ENCODE peak calls at places on chromosome 19, in five cellular contexts. One of them, this sample, is unnamed.

GRCh38 chr19:19422156-19422555 is 16.7 kb downstream of the GATAD2A start:
- DNase-seq in uterus: no peak
- DNase-seq in AG04450: no peak
- DNase-seq in adrenal gland: no peak
- DNase-seq in progenitor cell of endocrine pancreas: no peak
- DNase-seq in this sample: no peak

GRCh38 chr19:9986787-9987281 is 23.5 kb downstream of the COL5A3 start:
- DNase-seq in uterus: peak; percentile 37
- DNase-seq in AG04450: no peak
- DNase-seq in adrenal gland: no peak
- DNase-seq in progenitor cell of endocrine pancreas: no peak
- DNase-seq in this sample: no peak

GRCh38 chr19:30062331-30063183 is 120.5 kb downstream of the URI1 start:
- DNase-seq in uterus: no peak
- DNase-seq in AG04450: no peak
- DNase-seq in adrenal gland: no peak
- DNase-seq in progenitor cell of endocrine pancreas: no peak
- DNase-seq in this sample: no peak

GRCh38 chr19:16111909-16112752 is 442 bp downstream of the RAB8A start:
- DNase-seq in uterus: no peak
- DNase-seq in AG04450: no peak
- DNase-seq in adrenal gland: peak; percentile 57
- DNase-seq in progenitor cell of endocrine pancreas: no peak
- DNase-seq in this sample: no peak

GRCh38 chr19:3451451-3451866 is 28.9 kb downstream of the SMIM24 start:
- DNase-seq in uterus: no peak
- DNase-seq in AG04450: no peak
- DNase-seq in adrenal gland: peak; percentile 73
- DNase-seq in progenitor cell of endocrine pancreas: no peak
- DNase-seq in this sample: no peak

GRCh38 chr19:18013621-18014111 is 5.7 kb downstream of the ARRDC2 start:
- DNase-seq in uterus: no peak
- DNase-seq in AG04450: no peak
- DNase-seq in adrenal gland: peak; percentile 56
- DNase-seq in progenitor cell of endocrine pancreas: no peak
- DNase-seq in this sample: no peak

GRCh38 chr19:16385821-16386220 is 61.2 kb downstream of the KLF2 start:
- DNase-seq in uterus: no peak
- DNase-seq in AG04450: no peak
- DNase-seq in adrenal gland: no peak
- DNase-seq in progenitor cell of endocrine pancreas: no peak
- DNase-seq in this sample: no peak

GRCh38 chr19:47661571-47661970 is 51.7 kb upstream of the EHD2 start:
- DNase-seq in uterus: no peak
- DNase-seq in AG04450: no peak
- DNase-seq in adrenal gland: no peak
- DNase-seq in progenitor cell of endocrine pancreas: no peak
- DNase-seq in this sample: no peak

GRCh38 chr19:15836345-15836594 is 20.8 kb upstream of the OR10H1 start:
- DNase-seq in uterus: peak; percentile 50
- DNase-seq in AG04450: no peak
- DNase-seq in adrenal gland: no peak
- DNase-seq in progenitor cell of endocrine pancreas: no peak
- DNase-seq in this sample: no peak

GRCh38 chr19:49591731-49592485 is 926 bp downstream of the PRR12 start:
- DNase-seq in uterus: peak; percentile 51
- DNase-seq in AG04450: no peak
- DNase-seq in adrenal gland: peak; percentile 45
- DNase-seq in progenitor cell of endocrine pancreas: no peak
- DNase-seq in this sample: peak; percentile 65

GRCh38 chr19:49588370-49589122 is 2.4 kb upstream of the PRR12 start:
- DNase-seq in uterus: no peak
- DNase-seq in AG04450: no peak
- DNase-seq in adrenal gland: no peak
- DNase-seq in progenitor cell of endocrine pancreas: no peak
- DNase-seq in this sample: no peak

GRCh38 chr19:49590971-49591730 is at the start of gene PRR12:
- DNase-seq in uterus: peak; percentile 72
- DNase-seq in AG04450: peak; percentile 32
- DNase-seq in adrenal gland: peak; percentile 60
- DNase-seq in progenitor cell of endocrine pancreas: peak; percentile 49
- DNase-seq in this sample: peak; percentile 73

GRCh38 chr19:49589391-49589790 is 1.6 kb upstream of the PRR12 start:
- DNase-seq in uterus: no peak
- DNase-seq in AG04450: no peak
- DNase-seq in adrenal gland: no peak
- DNase-seq in progenitor cell of endocrine pancreas: no peak
- DNase-seq in this sample: no peak

GRCh38 chr19:49590071-49590970 is 661 bp upstream of the PRR12 start:
- DNase-seq in uterus: peak; percentile 95
- DNase-seq in AG04450: peak; percentile 88
- DNase-seq in adrenal gland: peak; percentile 98
- DNase-seq in progenitor cell of endocrine pancreas: peak; percentile 93
- DNase-seq in this sample: peak; percentile 99
- TF ChIP-seq CTCF in uterus: no peak
- TF ChIP-seq CTCF in AG04450: peak; percentile 3
- TF ChIP-seq CTCF in adrenal gland: no peak
- TF ChIP-seq CTCF in progenitor cell of endocrine pancreas: peak; percentile 14
- TF ChIP-seq CTCF in this sample: no peak

GRCh38 chr19:38440592-38440991 is 7.1 kb downstream of the RYR1 start:
- DNase-seq in uterus: no peak
- DNase-seq in AG04450: no peak
- DNase-seq in adrenal gland: no peak
- DNase-seq in progenitor cell of endocrine pancreas: no peak
- DNase-seq in this sample: no peak

GRCh38 chr19:38442736-38443135 is 9.2 kb downstream of the RYR1 start:
- DNase-seq in uterus: no peak
- DNase-seq in AG04450: no peak
- DNase-seq in adrenal gland: no peak
- DNase-seq in progenitor cell of endocrine pancreas: no peak
- DNase-seq in this sample: no peak

GRCh38 chr19:38444026-38444425 is 10.5 kb downstream of the RYR1 start:
- DNase-seq in uterus: no peak
- DNase-seq in AG04450: no peak
- DNase-seq in adrenal gland: no peak
- DNase-seq in progenitor cell of endocrine pancreas: no peak
- DNase-seq in this sample: no peak

GRCh38 chr19:38443458-38444001 is 10.0 kb downstream of the RYR1 start:
- DNase-seq in uterus: no peak
- DNase-seq in AG04450: no peak
- DNase-seq in adrenal gland: no peak
- DNase-seq in progenitor cell of endocrine pancreas: no peak
- DNase-seq in this sample: no peak

GRCh38 chr19:38441660-38442348 is 8.3 kb downstream of the RYR1 start:
- DNase-seq in uterus: no peak
- DNase-seq in AG04450: no peak
- DNase-seq in adrenal gland: no peak
- DNase-seq in progenitor cell of endocrine pancreas: no peak
- DNase-seq in this sample: peak; percentile 6
- TF ChIP-seq CTCF in uterus: no peak
- TF ChIP-seq CTCF in AG04450: peak; percentile 8
- TF ChIP-seq CTCF in adrenal gland: no peak
- TF ChIP-seq CTCF in progenitor cell of endocrine pancreas: peak; percentile 16
- TF ChIP-seq CTCF in this sample: no peak

GRCh38 chr19:37975071-37975470 is 68.1 kb downstream of the SIPA1L3 start:
- DNase-seq in uterus: no peak
- DNase-seq in AG04450: no peak
- DNase-seq in adrenal gland: peak; percentile 13
- DNase-seq in progenitor cell of endocrine pancreas: no peak
- DNase-seq in this sample: no peak
- TF ChIP-seq CTCF in uterus: no peak
- TF ChIP-seq CTCF in AG04450: no peak
- TF ChIP-seq CTCF in adrenal gland: no peak
- TF ChIP-seq CTCF in progenitor cell of endocrine pancreas: no peak
- TF ChIP-seq CTCF in this sample: no peak

GRCh38 chr19:44939668-44940067 is 2.4 kb upstream of the APOC4 start:
- DNase-seq in uterus: no peak
- DNase-seq in AG04450: no peak
- DNase-seq in adrenal gland: no peak
- DNase-seq in progenitor cell of endocrine pancreas: no peak
- DNase-seq in this sample: peak; percentile 76
- TF ChIP-seq CTCF in uterus: no peak
- TF ChIP-seq CTCF in AG04450: no peak
- TF ChIP-seq CTCF in adrenal gland: no peak
- TF ChIP-seq CTCF in progenitor cell of endocrine pancreas: no peak
- TF ChIP-seq CTCF in this sample: no peak

DNA sequence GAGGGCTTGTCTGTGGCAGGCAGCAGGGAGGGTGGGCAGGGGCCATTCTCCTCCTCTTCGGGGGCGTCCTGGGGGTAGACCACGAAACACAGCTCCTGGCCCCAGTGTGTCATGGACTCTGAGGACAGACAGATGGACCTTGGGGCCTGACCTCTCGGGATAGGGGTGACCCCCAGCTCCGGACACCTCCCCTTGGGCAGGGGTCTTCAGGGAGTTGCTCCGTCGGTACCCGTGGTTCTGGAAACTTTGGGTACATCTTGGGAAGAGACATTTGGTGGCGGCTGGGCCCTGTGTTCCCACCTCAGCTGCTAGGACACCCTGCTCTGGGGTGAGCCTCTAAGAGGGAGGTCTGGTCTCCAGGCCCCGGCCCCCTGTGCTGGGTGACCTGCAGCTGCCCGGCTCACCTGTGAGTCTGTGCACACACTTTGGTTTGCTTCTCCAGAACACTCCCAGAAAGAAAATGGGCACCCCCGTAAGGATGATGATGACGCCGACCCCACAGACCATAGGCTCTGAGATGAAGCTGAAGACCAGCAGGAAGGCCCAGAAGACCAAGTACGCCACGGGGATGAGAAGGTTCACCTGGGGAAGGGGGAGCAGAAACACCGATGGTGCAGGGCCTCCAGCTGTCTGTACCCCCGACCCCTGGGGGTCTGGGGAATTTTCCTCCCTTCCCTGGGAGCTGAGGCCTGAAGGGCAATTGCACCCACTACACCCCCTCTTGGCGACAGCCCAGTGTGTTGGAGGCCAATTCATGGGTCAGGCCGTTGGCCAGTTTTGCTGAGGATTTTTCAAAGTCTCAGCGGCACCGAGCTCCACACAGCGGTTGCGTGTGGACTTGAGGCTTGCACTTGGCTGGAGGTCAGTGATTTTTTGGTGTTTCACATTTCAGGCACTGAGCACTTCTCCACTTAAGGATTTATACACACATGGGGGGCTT is 15.0 kb downstream of the LRP3 start:
- DNase-seq in uterus: no peak
- DNase-seq in AG04450: no peak
- DNase-seq in adrenal gland: peak; percentile 34
- DNase-seq in progenitor cell of endocrine pancreas: no peak
- DNase-seq in this sample: no peak
- TF ChIP-seq CTCF in uterus: no peak
- TF ChIP-seq CTCF in AG04450: no peak
- TF ChIP-seq CTCF in adrenal gland: no peak
- TF ChIP-seq CTCF in progenitor cell of endocrine pancreas: no peak
- TF ChIP-seq CTCF in this sample: no peak